ENCODE peak calls at places on chromosomes 2 and 18, in five cellular contexts. B is A549, D is endothelial cell of umbilical vein, Z is NB4, R is HepG2. U is an unnamed sample.

GRCh38 chr2:197673142-197673541 is 2.2 kb downstream of the RFTN2 start:
- DNase-seq in B (no peak), D (no peak), Z (no peak), R (no peak), U (no peak)

GRCh38 chr2:238467772-238468171 is 41.0 kb downstream of the ASB1 start:
- DNase-seq in B (no peak), D (no peak), Z (no peak), R (no peak), U (no peak)

GRCh38 chr2:113677327-113677726 is 50.3 kb downstream of the RABL2A start:
- DNase-seq in B (no peak), D (no peak), Z (no peak), R (no peak), U (no peak)

GRCh38 chr2:20536619-20537422 is 89.9 kb downstream of the RHOB start:
- DNase-seq in B (no peak), D (no peak), Z (no peak), R (peak), U (no peak)

GRCh38 chr2:233081232-233081730 is 21.1 kb downstream of the INPP5D start:
- DNase-seq in B (no peak), D (no peak), Z (peak), R (no peak), U (no peak)

GRCh38 chr2:181312515-181312927 is 144.7 kb upstream of the ITGA4 start:
- DNase-seq in B (no peak), D (no peak), Z (no peak), R (no peak), U (peak)

GRCh38 chr18:136433-136832 is 21.9 kb upstream of the USP14 start:
- DNase-seq in B (no peak), D (no peak), Z (no peak), R (peak), U (no peak)

GRCh38 chr2:121567957-121568409 is 37.3 kb downstream of the RNU4ATAC start:
- DNase-seq in B (no peak), D (no peak), Z (no peak), R (peak), U (no peak)

GRCh38 chr2:115083216-115083615 is 640.8 kb downstream of the DPP10 start:
- DNase-seq in B (no peak), D (no peak), Z (peak), R (no peak), U (no peak)

GRCh38 chr2:46985512-46985911 is 69.9 kb upstream of the MCFD2 start:
- DNase-seq in B (no peak), D (no peak), Z (peak), R (no peak), U (no peak)

GRCh38 chr18:72866572-72866900 is 1.3 kb downstream of the NETO1 start:
- DNase-seq in B (no peak), D (no peak), Z (no peak), R (no peak), U (no peak)

GRCh38 chr2:189204322-189204941 is 24.9 kb upstream of the COL5A2 start:
- DNase-seq in B (no peak), D (peak), Z (no peak), R (no peak), U (no peak)

GRCh38 chr2:212921711-212922110 is 229.7 kb downstream of the IKZF2 start:
- DNase-seq in B (no peak), D (no peak), Z (no peak), R (no peak), U (no peak)

GRCh38 chr2:223619486-223620129 is 17.4 kb upstream of the SCG2 start:
- DNase-seq in B (no peak), D (no peak), Z (no peak), R (no peak), U (no peak)

GRCh38 chr2:241218131-241219029 is 29.9 kb downstream of the ANO7 start:
- DNase-seq in B (peak), D (peak), Z (peak), R (peak), U (peak)

GRCh38 chr2:130763405-130763804 is 8.1 kb downstream of the AMER3 start:
- DNase-seq in B (no peak), D (no peak), Z (no peak), R (no peak), U (no peak)

GRCh38 chr18:51275712-51276473 is 78.4 kb upstream of the MEX3C start:
- DNase-seq in B (no peak), D (no peak), Z (no peak), R (no peak), U (no peak)

GRCh38 chr2:120596990-120597594 is 138.6 kb upstream of the GLI2 start:
- DNase-seq in B (no peak), D (peak), Z (peak), R (no peak), U (no peak)

GRCh38 chr18:22279741-22280452 is 110.5 kb downstream of the GATA6 start:
- DNase-seq in B (no peak), D (no peak), Z (no peak), R (no peak), U (no peak)

GRCh38 chr2:88451647-88452150 is 794 bp downstream of the FOXI3 start:
- DNase-seq in B (no peak), D (no peak), Z (no peak), R (no peak), U (no peak)

GRCh38 chr2:195561205-195562032 is 95.6 kb upstream of the SLC39A10 start:
- DNase-seq in B (peak), D (no peak), Z (peak), R (no peak), U (peak)

GRCh38 chr2:226799211-226799975 is at the start of gene IRS1:
- DNase-seq in B (no peak), D (peak), Z (peak), R (peak), U (no peak)

GRCh38 chr18:76573325-76574025 is 78.4 kb upstream of the ZNF516 start:
- DNase-seq in B (peak), D (no peak), Z (peak), R (no peak), U (no peak)

GRCh38 chr2:28681216-28681981 is 70.2 kb upstream of the PPP1CB start:
- DNase-seq in B (no peak), D (peak), Z (no peak), R (no peak), U (peak)

GRCh38 chr2:207743514-207743913 is 26.2 kb downstream of the FZD5 start:
- DNase-seq in B (no peak), D (no peak), Z (no peak), R (no peak), U (no peak)

GRCh38 chr2:239532859-239533258 is 132.0 kb upstream of the HDAC4 start:
- DNase-seq in B (no peak), D (no peak), Z (no peak), R (no peak), U (no peak)

GRCh38 chr2:240981273-240981672 is 17.1 kb upstream of the SNED1 start:
- DNase-seq in B (no peak), D (no peak), Z (no peak), R (no peak), U (no peak)

GRCh38 chr2:45922577-45922988 is 271.1 kb downstream of the PRKCE start:
- DNase-seq in B (no peak), D (no peak), Z (no peak), R (no peak), U (no peak)

GRCh38 chr2:104538082-104538481 is 315.8 kb upstream of the POU3F3 start:
- DNase-seq in B (no peak), D (no peak), Z (no peak), R (no peak), U (no peak)

GRCh38 chr2:31998731-31999383 is 12.0 kb downstream of the MEMO1 start:
- DNase-seq in B (no peak), D (no peak), Z (peak), R (no peak), U (no peak)

GRCh38 chr18:13797157-13797611 is 26.8 kb upstream of the MC5R start:
- DNase-seq in B (no peak), D (peak), Z (no peak), R (peak), U (no peak)

GRCh38 chr2:20071397-20072383 is 20.3 kb upstream of the LAPTM4A start:
- DNase-seq in B (peak), D (peak), Z (no peak), R (peak), U (no peak)

GRCh38 chr2:213834331-213834730 is 550.1 kb downstream of the SPAG16 start:
- DNase-seq in B (peak), D (peak), Z (no peak), R (no peak), U (no peak)

GRCh38 chr18:9353596-9353995 is 19.0 kb downstream of the TWSG1 start:
- DNase-seq in B (no peak), D (no peak), Z (no peak), R (no peak), U (peak)

GRCh38 chr2:170113168-170113567 is 64.8 kb upstream of the MYO3B start:
- DNase-seq in B (no peak), D (no peak), Z (no peak), R (no peak), U (no peak)

GRCh38 chr2:224723606-224724217 is 7.5 kb upstream of the CCDC195 start:
- DNase-seq in B (no peak), D (no peak), Z (peak), R (no peak), U (no peak)

GRCh38 chr2:3334392-3334791 is 43.2 kb downstream of the EIPR1 start:
- DNase-seq in B (no peak), D (no peak), Z (no peak), R (no peak), U (no peak)

GRCh38 chr18:7567487-7568425 is 640 bp downstream of the PTPRM start:
- DNase-seq in B (no peak), D (peak), Z (no peak), R (no peak), U (no peak)

GRCh38 chr2:226439337-226439736 is 360.3 kb downstream of the IRS1 start:
- DNase-seq in B (no peak), D (no peak), Z (peak), R (no peak), U (no peak)

GRCh38 chr2:176089843-176090395 is 2.6 kb upstream of the HOXD13 start:
- DNase-seq in B (no peak), D (no peak), Z (no peak), R (no peak), U (no peak)
- TF ChIP-seq MYC in B (no peak), D (no peak), Z (no peak), R (no peak), U (no peak)

DNA sequence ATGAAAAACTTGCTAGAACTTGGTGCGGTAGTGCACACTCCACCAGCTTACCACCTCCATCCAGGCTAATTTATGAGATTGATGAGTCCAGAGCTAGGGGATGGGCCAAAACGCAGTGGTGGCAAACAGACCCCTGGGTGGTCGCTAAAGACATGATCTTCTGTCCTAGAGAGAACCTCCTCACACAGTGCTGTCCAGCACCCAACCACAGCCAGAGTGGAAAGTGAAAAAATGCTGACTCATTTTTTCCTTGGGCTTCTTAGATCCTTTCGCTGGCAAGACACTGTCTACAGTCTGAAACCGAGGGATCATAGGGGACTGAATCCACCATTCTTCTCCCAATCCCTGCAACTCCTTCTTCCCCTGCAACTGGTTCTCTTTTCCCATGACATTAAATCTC is 4.1 kb downstream of the ANTXR1 start:
- DNase-seq in B (no peak), D (no peak), Z (peak), R (no peak), U (no peak)
- TF ChIP-seq MYC in B (no peak), D (no peak), Z (no peak), R (no peak), U (no peak)

DNA sequence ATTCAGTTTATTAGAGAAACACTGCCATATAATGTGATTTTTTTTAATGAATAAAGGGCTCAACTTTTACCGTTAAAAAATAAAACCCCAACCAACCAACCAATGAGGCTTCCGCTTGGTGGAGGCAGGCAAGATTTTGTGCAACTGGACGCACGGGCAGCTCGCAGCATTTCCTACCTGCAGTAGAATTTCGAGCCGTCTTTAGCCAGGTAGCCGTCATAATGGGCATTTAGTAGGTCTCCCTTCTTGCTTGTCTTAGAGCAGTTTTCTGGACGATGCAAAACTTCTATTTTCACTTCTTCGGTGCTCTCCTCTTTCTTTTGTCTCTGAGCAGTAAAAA is 328 bp downstream of the FKBP7 start:
- DNase-seq in B (no peak), D (no peak), Z (peak), R (no peak), U (no peak)
- TF ChIP-seq MYC in B (no peak), D (no peak), Z (no peak), R (no peak), U (no peak)

GRCh38 chr2:74507926-74508520 is 528 bp upstream of the PCGF1 start:
- DNase-seq in B (no peak), D (peak), Z (peak), R (no peak), U (no peak)
- TF ChIP-seq MYC in B (no peak), D (no peak), Z (no peak), R (peak), U (no peak)

GRCh38 chr2:127590386-127591190 is 55.1 kb downstream of the MYO7B start:
- DNase-seq in B (no peak), D (no peak), Z (no peak), R (no peak), U (no peak)

GRCh38 chr2:127589358-127589757 is 53.9 kb downstream of the MYO7B start:
- DNase-seq in B (no peak), D (no peak), Z (no peak), R (no peak), U (no peak)

GRCh38 chr2:127592761-127593227 is 53.2 kb upstream of the GPR17 start:
- DNase-seq in B (no peak), D (no peak), Z (no peak), R (no peak), U (no peak)

GRCh38 chr2:127589876-127590275 is 54.4 kb downstream of the MYO7B start:
- DNase-seq in B (no peak), D (no peak), Z (no peak), R (no peak), U (no peak)

GRCh38 chr2:127591221-127591923 is 54.6 kb upstream of the GPR17 start:
- DNase-seq in B (peak), D (peak), Z (peak), R (peak), U (no peak)
- TF ChIP-seq MYC in B (no peak), D (no peak), Z (no peak), R (no peak), U (no peak)

DNA sequence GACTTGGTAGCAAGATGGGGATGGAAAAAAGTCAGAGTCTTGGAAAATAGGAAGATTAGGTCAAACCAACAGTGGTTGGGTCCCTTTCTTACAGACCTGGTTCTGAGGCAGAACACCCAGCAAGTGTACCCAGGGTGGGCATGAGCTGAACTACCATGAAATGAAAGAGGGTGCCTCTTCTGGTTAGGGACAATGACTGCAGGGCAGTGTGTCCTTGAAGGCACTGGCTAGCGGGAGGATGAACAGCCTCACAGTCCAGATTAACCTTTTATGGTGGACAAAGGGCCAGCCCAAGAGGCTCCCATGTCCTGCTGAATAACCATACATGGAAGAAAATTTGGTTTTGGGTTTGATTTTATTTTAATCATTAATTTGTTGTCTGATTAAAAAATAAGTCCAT is 61.8 kb upstream of the CCDC85A start:
- DNase-seq in B (no peak), D (no peak), Z (no peak), R (no peak), U (no peak)
- TF ChIP-seq MYC in B (no peak), D (no peak), Z (no peak), R (no peak), U (no peak)

DNA sequence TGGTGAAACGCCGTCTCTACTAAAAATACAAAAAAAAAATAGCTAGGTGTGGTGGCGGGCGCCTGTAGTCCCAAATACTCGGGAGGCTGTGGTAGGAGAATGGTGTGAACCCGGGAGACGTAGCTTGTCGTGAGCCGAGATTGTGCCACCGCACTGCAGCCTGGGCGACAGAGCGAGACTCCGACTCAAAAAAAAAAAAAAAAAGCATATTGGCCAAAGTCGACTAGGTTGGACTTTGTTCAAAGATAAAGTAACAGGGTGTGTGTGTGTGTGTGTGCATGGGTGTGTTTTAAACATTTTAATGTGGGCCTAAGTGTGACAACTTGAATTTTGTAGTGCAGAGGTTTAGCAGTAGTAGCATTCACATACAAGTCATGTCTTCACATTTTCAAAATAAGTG is 11.7 kb downstream of the GEMIN6 start:
- DNase-seq in B (no peak), D (no peak), Z (no peak), R (no peak), U (no peak)
- TF ChIP-seq MYC in B (no peak), D (no peak), Z (no peak), R (no peak), U (no peak)

DNA sequence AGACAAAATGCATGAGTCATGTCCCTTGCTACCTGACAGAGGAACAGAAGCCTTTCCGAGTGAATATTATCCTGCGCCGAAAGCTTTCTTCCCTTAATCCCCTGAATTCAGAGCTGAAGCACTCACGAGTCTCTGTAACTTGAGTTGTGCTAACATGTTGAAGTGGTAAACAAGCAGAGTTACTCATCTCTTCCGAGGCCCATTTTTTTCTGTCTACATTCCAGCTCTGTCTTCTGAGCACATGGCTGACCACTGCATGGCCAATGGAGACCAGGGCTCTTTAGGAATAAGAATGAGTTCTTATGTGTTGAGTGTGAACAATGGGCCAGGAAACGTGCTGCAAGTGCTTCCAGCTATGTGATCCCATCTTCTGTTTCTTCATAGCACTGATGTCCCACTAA is 73.1 kb upstream of the PID1 start:
- DNase-seq in B (no peak), D (no peak), Z (no peak), R (no peak), U (no peak)
- TF ChIP-seq MYC in B (no peak), D (no peak), Z (no peak), R (no peak), U (no peak)

GRCh38 chr2:58739033-58739432 is 497.9 kb upstream of the FANCL start:
- DNase-seq in B (no peak), D (no peak), Z (no peak), R (no peak), U (no peak)
- TF ChIP-seq MYC in B (no peak), D (no peak), Z (no peak), R (no peak), U (no peak)

U was measured in GM12878.